ENCODE peak calls at places on chromosomes 1 and 21, in four cellular contexts. Y is Caco-2, R is esophagus squamous epithelium, H is brain microvascular endothelial cell. U is an unnamed sample. For H3K27me3, the result is how much of the 10 kb centered on the place peaks cover.

GRCh38 chr1:110185181-110185580 is 24.9 kb upstream of the KCNC4 start:
- DNase-seq in Y (no peak), R (no peak), H (no peak), U (no peak)

GRCh38 chr21:35614412-35614901 is 445.9 kb downstream of the SETD4 start:
- DNase-seq in Y (no peak), R (no peak), H (peak), U (no peak)

GRCh38 chr1:20009212-20009611 is 29.8 kb upstream of the PLA2G2A start:
- DNase-seq in Y (no peak), R (no peak), H (no peak), U (no peak)

GRCh38 chr1:205434738-205435137 is 12.9 kb upstream of the LEMD1 start:
- DNase-seq in Y (no peak), R (no peak), H (no peak), U (no peak)

GRCh38 chr21:39630827-39631226 is 18.1 kb downstream of the B3GALT5 start:
- DNase-seq in Y (no peak), R (no peak), H (no peak), U (no peak)

GRCh38 chr1:236509647-236510401 is 14.0 kb upstream of the LGALS8 start:
- DNase-seq in Y (peak), R (no peak), H (no peak), U (no peak)

GRCh38 chr21:40840441-40840840 is 6.5 kb downstream of the DSCAM start:
- DNase-seq in Y (no peak), R (no peak), H (no peak), U (no peak)

GRCh38 chr1:110240476-110241210 is 30.5 kb downstream of the KCNC4 start:
- DNase-seq in Y (no peak), R (no peak), H (no peak), U (no peak)

GRCh38 chr1:39132505-39133339 is 71.8 kb upstream of the MACF1 start:
- DNase-seq in Y (peak), R (no peak), H (peak), U (no peak)

GRCh38 chr1:117654485-117655219 is 48.8 kb downstream of the TENT5C start:
- DNase-seq in Y (no peak), R (no peak), H (no peak), U (no peak)

GRCh38 chr1:66676616-66677298 is 75.5 kb upstream of the DYNLT5 start:
- DNase-seq in Y (no peak), R (no peak), H (peak), U (no peak)

GRCh38 chr1:39977202-39977601 is 22.3 kb downstream of the MFSD2A start:
- DNase-seq in Y (no peak), R (no peak), H (peak), U (no peak)

GRCh38 chr1:171753685-171754380 is 12.0 kb upstream of the VAMP4 start:
- DNase-seq in Y (no peak), R (no peak), H (no peak), U (no peak)

GRCh38 chr1:66262233-66262632 is 271.7 kb upstream of the SGIP1 start:
- DNase-seq in Y (no peak), R (no peak), H (peak), U (no peak)

GRCh38 chr1:243731301-243731891 is 118.6 kb downstream of the AKT3 start:
- DNase-seq in Y (no peak), R (no peak), H (peak), U (no peak)

GRCh38 chr1:222127526-222128152 is 385.8 kb upstream of the DUSP10 start:
- DNase-seq in Y (no peak), R (no peak), H (no peak), U (no peak)

GRCh38 chr1:31243451-31244286 is 4.0 kb upstream of the NKAIN1 start:
- DNase-seq in Y (no peak), R (no peak), H (no peak), U (no peak)

GRCh38 chr1:205528887-205529825 is 24.7 kb downstream of the CDK18 start:
- DNase-seq in Y (peak), R (peak), H (peak), U (peak)

GRCh38 chr1:211579434-211580302 is 707 bp upstream of the SLC30A1 start:
- DNase-seq in Y (peak), R (peak), H (no peak), U (no peak)

GRCh38 chr1:30801826-30802198 is 44.2 kb upstream of the LAPTM5 start:
- DNase-seq in Y (peak), R (no peak), H (peak), U (no peak)

GRCh38 chr1:7948950-7949349 is 8.3 kb upstream of the TNFRSF9 start:
- DNase-seq in Y (no peak), R (no peak), H (peak), U (peak)

GRCh38 chr1:93707956-93708355 is 26.3 kb upstream of the BCAR3 start:
- DNase-seq in Y (no peak), R (no peak), H (no peak), U (no peak)

GRCh38 chr21:25909341-25909740 is 174.6 kb downstream of the GABPA start:
- DNase-seq in Y (no peak), R (no peak), H (no peak), U (no peak)

GRCh38 chr1:230641900-230642262 is 400 bp upstream of the COG2 start:
- DNase-seq in Y (no peak), R (no peak), H (no peak), U (no peak)

GRCh38 chr1:56563045-56563444 is 16.3 kb downstream of the PLPP3 start:
- DNase-seq in Y (no peak), R (no peak), H (no peak), U (no peak)

GRCh38 chr1:168706376-168706995 is 22.5 kb downstream of the DPT start:
- DNase-seq in Y (no peak), R (no peak), H (no peak), U (no peak)

GRCh38 chr1:96978431-96978830 is 256.8 kb downstream of the PTBP2 start:
- DNase-seq in Y (no peak), R (no peak), H (no peak), U (no peak)

GRCh38 chr1:214615111-214615510 is 12.1 kb downstream of the CENPF start:
- DNase-seq in Y (no peak), R (no peak), H (no peak), U (peak)

GRCh38 chr21:31128234-31128633 is 90.0 kb upstream of the KRTAP19-8 start:
- DNase-seq in Y (no peak), R (no peak), H (no peak), U (no peak)

GRCh38 chr1:95384570-95384969 is 150.6 kb downstream of the RWDD3 start:
- DNase-seq in Y (peak), R (no peak), H (no peak), U (no peak)

GRCh38 chr1:94908190-94908589 is 18.7 kb downstream of the CNN3 start:
- DNase-seq in Y (no peak), R (no peak), H (no peak), U (no peak)

GRCh38 chr1:6069573-6069972 is 23.9 kb downstream of the KCNAB2 start:
- DNase-seq in Y (no peak), R (no peak), H (no peak), U (no peak)
- TF ChIP-seq CTCF in Y (no peak), R (no peak), H (no peak), U (no peak)

DNA sequence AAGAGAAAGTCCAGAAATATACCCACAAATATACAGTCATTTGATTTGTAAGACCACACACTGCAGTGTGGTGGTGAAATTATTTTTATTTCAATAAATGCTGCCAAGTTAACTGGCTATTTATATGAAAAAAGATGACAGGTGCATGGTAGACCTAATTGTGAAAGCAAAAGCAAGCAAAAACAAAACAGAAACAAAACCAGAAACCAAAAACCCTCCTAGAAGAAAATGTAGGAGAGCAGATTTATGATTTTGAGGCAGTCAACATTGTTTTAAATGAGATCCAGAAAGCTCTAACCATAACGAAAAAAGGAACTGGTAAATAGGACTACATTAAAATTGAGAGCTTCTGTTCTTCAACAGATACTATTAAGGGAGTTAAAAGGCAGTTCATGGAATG is 303.6 kb downstream of the PRDM2 start:
- DNase-seq in Y (no peak), R (no peak), H (no peak), U (no peak)
- H3K27me3 ChIP-seq in Y (under half), R (under half), H (under half), U (under half)

GRCh38 chr1:200143347-200143746 is 115.8 kb downstream of the NR5A2 start:
- DNase-seq in Y (no peak), R (no peak), H (no peak), U (no peak)

GRCh38 chr1:200136384-200136783 is 108.9 kb downstream of the NR5A2 start:
- DNase-seq in Y (no peak), R (no peak), H (no peak), U (no peak)

GRCh38 chr1:200134116-200134515 is 106.6 kb downstream of the NR5A2 start:
- DNase-seq in Y (no peak), R (no peak), H (no peak), U (no peak)

DNA sequence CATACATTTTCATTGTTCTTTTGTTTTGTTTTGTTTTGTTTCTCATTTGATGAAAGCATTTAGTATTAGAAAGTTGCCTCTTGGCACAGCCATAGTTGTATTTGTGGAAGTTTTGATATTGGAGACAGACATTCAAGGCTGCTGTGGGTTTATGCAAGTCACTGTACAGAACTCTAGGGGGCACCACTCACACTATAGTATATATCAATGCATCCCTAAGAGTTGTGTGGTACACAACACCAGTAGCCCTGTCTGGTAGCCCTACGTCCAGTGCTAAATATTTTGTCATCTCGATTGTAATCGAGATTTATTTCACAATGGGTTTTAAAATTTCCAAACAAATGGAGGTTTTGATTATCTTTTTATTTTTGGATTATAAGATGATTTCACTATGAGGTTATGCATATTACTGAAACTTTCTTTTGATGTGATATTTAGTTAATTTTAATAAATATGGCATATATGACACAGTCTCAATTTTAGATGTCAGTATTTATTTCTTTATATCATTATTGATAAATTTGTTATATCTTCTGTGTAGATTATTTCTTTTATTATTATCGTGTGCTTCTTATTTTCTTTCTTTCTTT is 112.2 kb downstream of the NR5A2 start:
- DNase-seq in Y (peak), R (no peak), H (peak), U (peak)
- TF ChIP-seq CTCF in Y (peak), R (peak), H (peak), U (peak)

GRCh38 chr1:234780531-234781162 is 170.7 kb upstream of the IRF2BP2 start:
- DNase-seq in Y (peak), R (no peak), H (no peak), U (no peak)
- H3K27me3 ChIP-seq in Y (under half), R (under half), H (under half), U (under half)

DNA sequence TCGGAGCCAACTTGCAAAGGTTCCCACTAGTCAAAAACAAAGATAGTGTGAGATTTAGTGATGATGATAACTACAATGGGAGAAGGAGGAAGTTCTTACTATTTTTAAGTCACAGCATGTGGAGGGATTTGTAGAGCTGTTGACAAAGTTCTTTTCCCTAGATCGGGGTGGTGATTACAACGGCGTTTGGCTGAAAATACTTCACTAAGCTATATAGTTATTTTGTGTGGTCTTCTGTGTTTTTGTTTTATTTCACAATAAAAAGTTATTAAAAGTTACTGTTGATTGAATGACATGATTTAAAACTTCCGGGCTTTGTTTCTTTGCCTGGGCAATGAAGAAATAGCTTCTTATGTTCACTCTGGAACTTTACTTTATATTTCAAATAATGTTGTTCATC is 47.3 kb upstream of the SSX2IP start:
- DNase-seq in Y (no peak), R (no peak), H (no peak), U (no peak)
- TF ChIP-seq CTCF in Y (no peak), R (no peak), H (no peak), U (no peak)